ENCODE peak calls at places on chromosomes 11 and 22, in six cellular contexts. N, K, R, W, O and Y are unnamed samples.

GRCh38 chr22:37487559-37487958 is 1.4 kb upstream of the MFNG start:
- DNase-seq in R (no peak), W (no peak), N (no peak), O (no peak), K (no peak), Y (no peak)

GRCh38 chr22:41831383-41831782 is 1.5 kb upstream of the SREBF2 start:
- DNase-seq in W (no peak), O (peak), N (no peak), R (peak), K (no peak), Y (no peak)

GRCh38 chr11:75474878-75475766 is 42.1 kb upstream of the KLHL35 start:
- DNase-seq in K (peak), O (peak), W (peak), R (peak), N (peak), Y (peak)

GRCh38 chr22:42833104-42833503 is 24.0 kb downstream of the ARFGAP3 start:
- DNase-seq in O (no peak), N (no peak), W (no peak), R (no peak), K (no peak), Y (no peak)

GRCh38 chr22:29330753-29331152 is 15.3 kb upstream of the RASL10A start:
- DNase-seq in O (peak), R (peak), W (no peak), N (no peak), K (peak), Y (peak)

GRCh38 chr22:44567846-44568493 is 69.9 kb upstream of the RTL6 start:
- DNase-seq in K (peak), O (peak), N (peak), R (peak), W (peak), Y (peak)

GRCh38 chr11:76785513-76785912 is 2.4 kb downstream of the TSKU start:
- DNase-seq in W (no peak), R (peak), N (no peak), K (no peak), O (no peak), Y (no peak)

GRCh38 chr11:77819921-77820564 is 479 bp downstream of the RSF1 start:
- DNase-seq in N (peak), O (peak), W (peak), R (peak), K (peak), Y (peak)

GRCh38 chr11:126357055-126357962 is 1.8 kb downstream of the ST3GAL4 start:
- DNase-seq in K (no peak), W (no peak), N (no peak), O (no peak), R (no peak), Y (no peak)
- H3K4me3 ChIP-seq in K (peak), W (no peak), N (no peak), O (peak), R (no peak), Y (peak)

GRCh38 chr11:117795726-117796455 is 1.1 kb downstream of the DSCAML1 start:
- DNase-seq in K (no peak), R (no peak), N (no peak), O (no peak), W (no peak), Y (no peak)

GRCh38 chr11:117794772-117795629 is 2.0 kb downstream of the DSCAML1 start:
- DNase-seq in O (no peak), R (peak), N (no peak), K (no peak), W (no peak), Y (no peak)

GRCh38 chr11:117799634-117800033 is 2.6 kb upstream of the DSCAML1 start:
- DNase-seq in W (no peak), R (no peak), O (no peak), K (no peak), N (no peak), Y (no peak)

GRCh38 chr11:117794144-117794543 is 2.9 kb downstream of the DSCAML1 start:
- DNase-seq in R (no peak), O (no peak), K (no peak), W (no peak), N (no peak), Y (no peak)

DNA sequence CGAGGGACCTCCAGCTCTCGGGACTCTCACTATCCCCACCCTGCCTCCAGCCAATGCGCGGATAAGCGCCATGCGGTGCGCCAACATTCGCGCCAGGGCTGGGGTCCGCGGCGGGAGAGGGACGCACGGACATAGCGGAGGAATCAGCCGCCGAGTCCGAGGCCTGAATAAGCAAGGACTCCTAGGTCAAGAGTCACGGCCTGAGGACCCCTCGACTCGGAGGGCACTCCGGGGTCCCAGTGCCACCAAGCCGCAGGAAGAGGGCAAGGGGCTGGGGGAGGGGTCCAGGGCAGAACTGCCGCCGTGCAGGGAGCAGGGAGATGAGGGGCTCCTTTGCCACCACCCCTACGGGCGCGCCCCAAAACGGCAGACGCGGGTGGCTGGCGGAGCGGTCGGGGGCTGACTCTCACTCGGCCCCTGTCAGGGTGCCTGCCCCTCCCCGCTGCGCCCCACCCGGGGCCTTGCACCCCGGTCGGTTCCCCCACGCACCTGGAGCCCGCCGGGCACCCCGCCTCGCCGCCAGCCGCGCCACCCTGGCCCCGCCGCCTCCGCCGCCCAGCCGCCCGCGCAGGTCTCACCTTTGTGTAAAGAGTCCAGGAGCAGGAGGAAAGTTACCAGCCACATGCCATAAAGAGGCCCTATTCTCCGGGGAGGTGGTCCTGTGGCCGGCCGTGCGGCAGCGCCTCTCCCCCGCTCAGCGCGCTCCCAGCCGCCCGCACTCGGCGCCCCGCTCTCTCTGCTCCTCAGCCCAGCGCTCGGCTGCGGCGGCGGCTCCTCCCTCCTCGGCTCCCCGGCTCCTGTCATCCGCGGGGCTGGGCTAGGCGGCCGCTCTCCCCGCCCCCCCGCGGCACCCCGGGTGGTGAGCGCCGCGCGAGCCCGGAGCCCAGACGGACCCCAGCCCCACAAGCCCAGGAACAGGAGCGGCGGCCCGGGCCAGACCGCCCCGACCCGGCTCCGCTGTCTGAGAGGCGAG is at the start of gene DSCAML1:
- DNase-seq in W (peak), K (no peak), N (peak), R (peak), O (no peak), Y (peak)
- H3K4me3 ChIP-seq in W (no peak), K (no peak), N (peak), R (no peak), O (no peak), Y (peak)

GRCh38 chr11:128888034-128888985 is 2.8 kb upstream of the KCNJ5 start:
- DNase-seq in R (peak), O (no peak), N (no peak), W (peak), K (no peak), Y (no peak)

GRCh38 chr11:128891410-128891861 is 280 bp downstream of the KCNJ5 start:
- DNase-seq in N (no peak), O (no peak), R (no peak), W (no peak), K (no peak), Y (no peak)

GRCh38 chr11:128890216-128890542 is 977 bp upstream of the KCNJ5 start:
- DNase-seq in W (no peak), N (no peak), R (no peak), O (no peak), K (no peak), Y (no peak)

GRCh38 chr11:128890543-128891409 is at the start of gene KCNJ5:
- DNase-seq in O (no peak), N (no peak), K (no peak), R (no peak), W (peak), Y (peak)

DNA sequence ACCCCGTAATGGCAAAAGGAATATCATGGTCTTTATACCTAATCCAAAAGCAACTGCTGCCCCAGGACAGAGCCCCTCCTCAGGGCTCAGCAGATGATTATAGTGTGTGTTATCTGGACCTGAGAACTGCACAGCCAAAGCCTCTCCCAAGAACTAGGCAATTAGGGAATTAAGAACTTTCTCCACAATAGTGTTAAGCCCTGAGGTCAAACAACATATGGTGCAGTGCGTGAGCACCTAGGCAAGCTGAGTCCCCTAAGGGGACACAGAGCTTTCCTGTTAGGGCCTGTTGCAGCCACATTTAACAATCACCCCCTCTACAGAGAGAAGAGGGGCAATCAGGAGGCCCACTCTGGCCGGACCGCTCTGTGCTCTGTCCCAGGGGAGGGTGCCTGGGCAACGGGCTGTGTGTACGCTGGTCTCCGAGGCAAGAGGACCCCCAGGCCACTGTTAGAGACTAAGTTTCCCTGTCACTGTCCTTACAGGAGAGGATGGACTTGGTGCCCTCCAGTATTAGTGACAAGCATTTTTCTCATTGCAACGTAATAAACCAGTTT is 1.4 kb upstream of the KCNJ5 start:
- DNase-seq in R (no peak), O (no peak), N (no peak), W (no peak), K (no peak), Y (no peak)
- H3K4me3 ChIP-seq in R (no peak), O (no peak), N (no peak), W (no peak), K (no peak), Y (no peak)

GRCh38 chr11:63832336-63832735 is 6.6 kb upstream of the MARK2 start:
- DNase-seq in W (no peak), N (no peak), R (no peak), O (no peak), K (no peak), Y (no peak)
- H3K4me3 ChIP-seq in W (no peak), N (no peak), R (no peak), O (no peak), K (no peak), Y (no peak)

DNA sequence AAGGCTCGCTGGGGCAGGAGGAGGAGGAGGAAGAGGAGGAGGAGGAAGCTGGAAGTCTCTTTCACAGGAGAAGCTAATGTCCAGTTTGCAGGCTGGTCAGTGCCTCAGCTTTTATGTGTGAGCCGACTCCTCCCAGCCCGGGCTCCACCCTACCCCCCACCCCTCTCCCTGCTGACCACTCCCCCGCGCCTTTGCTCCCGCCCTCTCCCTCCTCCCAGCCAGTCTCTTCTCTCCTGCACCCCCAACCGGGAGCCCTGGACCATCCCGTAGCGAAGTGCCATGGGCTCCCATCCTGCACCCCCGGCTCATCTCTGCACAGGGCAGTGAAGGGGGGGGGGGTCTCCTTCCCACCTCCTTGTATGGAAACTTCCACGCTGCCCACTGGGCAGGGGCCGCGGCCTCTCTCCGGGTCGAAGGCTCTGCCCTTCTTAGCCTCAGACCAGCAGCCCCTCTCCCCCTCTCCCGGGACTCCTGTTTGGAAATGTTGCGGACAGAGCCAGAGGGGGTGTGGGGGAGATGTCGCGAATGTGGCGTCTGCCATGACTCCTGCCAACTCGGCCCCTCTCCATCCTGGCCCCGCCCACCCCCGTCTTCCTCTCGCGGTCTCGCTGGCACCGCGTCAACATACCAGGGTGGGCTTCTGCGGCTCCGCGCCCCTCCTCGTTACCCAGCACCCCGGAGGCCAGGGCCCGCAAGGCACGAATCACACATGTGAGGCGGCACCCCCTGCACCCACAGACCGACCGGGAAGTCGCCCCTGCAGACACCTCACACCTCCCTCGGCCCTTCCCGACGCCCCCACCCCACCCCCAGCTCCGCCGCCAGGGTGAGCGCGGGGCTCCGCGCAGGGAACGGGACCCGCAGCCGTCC is 1.8 kb downstream of the IGF2 start:
- DNase-seq in W (peak), R (peak), K (peak), N (no peak), O (peak), Y (peak)
- H3K4me3 ChIP-seq in W (no peak), R (no peak), K (peak), N (no peak), O (no peak), Y (peak)